ENCODE peak calls at places on chromosomes 12 and 14, in nine cellular contexts. W is fibroblast of the aortic adventitia, R is WTC11, A is hepatocyte, U is chondrocyte, H is endothelial cell, J is nephron progenitor cell, O is GM12865, K is HFFc6. G is an unnamed sample.

GRCh38 chr14:96165493-96166474 is 38.9 kb upstream of the BDKRB2 start:
- DNase-seq in U (no peak), K (no peak), O (no peak), J (no peak), H (no peak), R (no peak), A (no peak), W (no peak), G (no peak)

GRCh38 chr14:100710391-100711116 is 16.1 kb upstream of the DLK1 start:
- DNase-seq in J (no peak), K (no peak), A (no peak), O (no peak), H (no peak), W (no peak), R (no peak), U (no peak), G (no peak)

GRCh38 chr14:93892923-93893549 is 34.1 kb upstream of the FAM181A start:
- DNase-seq in H (peak; percentile 84), R (peak; percentile 93), O (peak; percentile 61), J (peak; percentile 94), A (peak; percentile 82), U (no peak), K (peak; percentile 41), W (peak; percentile 59), G (peak; percentile 71)

GRCh38 chr12:12327802-12328201 is 22.2 kb downstream of the MANSC1 start:
- DNase-seq in K (peak; percentile 51), A (peak; percentile 83), U (no peak), R (no peak), O (peak; percentile 73), J (no peak), W (peak; percentile 85), H (peak; percentile 14), G (peak; percentile 73)

GRCh38 chr14:100091386-100091785 is 26.2 kb downstream of the EVL start:
- DNase-seq in A (no peak), W (no peak), R (no peak), J (no peak), U (no peak), H (no peak), K (no peak), O (no peak), G (no peak)

GRCh38 chr14:83816755-83817154 is 1713.2 kb upstream of the FLRT2 start:
- DNase-seq in U (no peak), K (no peak), H (no peak), A (peak; percentile 4), O (no peak), R (no peak), J (peak; percentile 12), W (no peak), G (no peak)

GRCh38 chr12:56590237-56590830 is 39.8 kb downstream of the BAZ2A start:
- DNase-seq in R (peak; percentile 35), K (peak; percentile 31), J (no peak), U (no peak), A (peak; percentile 34), W (no peak), H (no peak), O (peak; percentile 63), G (peak; percentile 54)

GRCh38 chr14:28778718-28779117 is 12.1 kb downstream of the FOXG1 start:
- DNase-seq in J (no peak), O (no peak), H (no peak), R (no peak), U (no peak), A (no peak), W (no peak), K (no peak), G (no peak)

GRCh38 chr12:109389146-109389545 is 41.4 kb downstream of the MYO1H start:
- DNase-seq in H (no peak), W (no peak), J (no peak), U (no peak), O (peak; percentile 3), K (no peak), A (no peak), R (no peak), G (no peak)

GRCh38 chr12:132143328-132144071 is 619 bp downstream of the DDX51 start:
- DNase-seq in A (peak; percentile 41), R (no peak), K (no peak), O (peak; percentile 33), W (no peak), H (no peak), J (peak; percentile 50), U (peak; percentile 86), G (no peak)

GRCh38 chr14:32192712-32193373 is 9.0 kb upstream of the RNU6-7 start:
- DNase-seq in K (no peak), R (no peak), O (no peak), J (no peak), H (no peak), U (no peak), W (no peak), A (no peak), G (no peak)

GRCh38 chr12:125552223-125552747 is 487.1 kb downstream of the AACS start:
- DNase-seq in W (no peak), H (no peak), O (no peak), U (no peak), A (no peak), K (no peak), R (no peak), J (no peak), G (no peak)

GRCh38 chr12:125544979-125545378 is 479.7 kb downstream of the AACS start:
- DNase-seq in O (no peak), K (no peak), U (no peak), H (no peak), W (no peak), J (no peak), A (no peak), R (no peak), G (no peak)

GRCh38 chr12:125549171-125549570 is 483.9 kb downstream of the AACS start:
- DNase-seq in A (no peak), H (no peak), U (no peak), J (no peak), K (no peak), W (no peak), O (no peak), R (no peak), G (no peak)

GRCh38 chr12:125549836-125550235 is 484.6 kb downstream of the AACS start:
- DNase-seq in R (peak; percentile 84), J (peak; percentile 12), K (no peak), W (no peak), H (peak; percentile 46), A (no peak), O (peak; percentile 14), U (no peak), G (no peak)
- TF ChIP-seq CTCF in R (peak; percentile 98), J (peak; percentile 33), K (peak; percentile 47), W (peak; percentile 53), H (peak; percentile 81), A (no peak), O (peak; percentile 76), U (peak; percentile 39), G (peak; percentile 54)

DNA sequence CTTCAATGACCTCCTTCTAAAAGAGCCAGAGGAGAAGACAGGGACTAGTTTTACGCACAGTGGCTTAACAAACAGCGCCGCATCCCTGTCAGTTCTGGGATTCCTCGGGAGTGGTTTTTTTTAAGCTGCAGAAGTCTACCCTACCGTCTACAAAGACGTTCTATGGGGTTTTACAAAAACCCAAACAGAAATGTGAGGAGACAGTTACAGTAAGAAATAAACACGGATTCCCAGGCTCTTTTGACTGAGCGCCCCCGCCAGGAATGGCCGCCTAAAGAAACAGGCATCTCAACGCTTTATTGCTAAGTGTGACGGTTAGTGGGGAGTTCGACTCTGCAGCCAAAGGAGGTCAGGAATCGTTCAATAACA is 484 bp downstream of the ALKBH1 start:
- DNase-seq in K (peak; percentile 65), R (no peak), A (peak; percentile 60), J (no peak), U (no peak), W (peak; percentile 60), O (peak; percentile 19), H (peak; percentile 4), G (peak; percentile 34)
- TF ChIP-seq CTCF in K (peak; percentile 70), R (no peak), A (peak; percentile 52), J (no peak), U (peak; percentile 77), W (peak; percentile 50), O (peak; percentile 30), H (no peak), G (peak; percentile 21)

GRCh38 chr12:25949343-25949742 is 9.1 kb upstream of the RASSF8 start:
- DNase-seq in W (no peak), U (no peak), O (no peak), J (no peak), R (no peak), H (no peak), A (no peak), K (no peak), G (no peak)

GRCh38 chr12:25950329-25951115 is 8.0 kb upstream of the RASSF8 start:
- DNase-seq in W (no peak), O (no peak), K (no peak), J (no peak), U (no peak), R (no peak), H (no peak), A (no peak), G (no peak)
- TF ChIP-seq CTCF in W (no peak), O (no peak), K (no peak), J (no peak), U (no peak), R (no peak), H (no peak), A (no peak), G (no peak)

GRCh38 chr12:120847392-120848157 is 56.6 kb downstream of the SPPL3 start:
- DNase-seq in H (no peak), U (no peak), K (no peak), O (peak; percentile 83), R (no peak), J (no peak), A (no peak), W (no peak), G (peak; percentile 43)

GRCh38 chr12:120846721-120847120 is 57.4 kb downstream of the SPPL3 start:
- DNase-seq in U (no peak), R (no peak), K (no peak), H (no peak), W (peak; percentile 33), O (no peak), A (no peak), J (no peak), G (no peak)

GRCh38 chr12:120851444-120851843 is 52.7 kb downstream of the SPPL3 start:
- DNase-seq in A (no peak), J (no peak), H (no peak), R (no peak), O (peak; percentile 79), W (no peak), U (no peak), K (no peak), G (no peak)

GRCh38 chr12:120851939-120852338 is 52.2 kb downstream of the SPPL3 start:
- DNase-seq in H (no peak), R (no peak), W (no peak), U (no peak), J (no peak), K (no peak), A (no peak), O (peak; percentile 70), G (no peak)

DNA sequence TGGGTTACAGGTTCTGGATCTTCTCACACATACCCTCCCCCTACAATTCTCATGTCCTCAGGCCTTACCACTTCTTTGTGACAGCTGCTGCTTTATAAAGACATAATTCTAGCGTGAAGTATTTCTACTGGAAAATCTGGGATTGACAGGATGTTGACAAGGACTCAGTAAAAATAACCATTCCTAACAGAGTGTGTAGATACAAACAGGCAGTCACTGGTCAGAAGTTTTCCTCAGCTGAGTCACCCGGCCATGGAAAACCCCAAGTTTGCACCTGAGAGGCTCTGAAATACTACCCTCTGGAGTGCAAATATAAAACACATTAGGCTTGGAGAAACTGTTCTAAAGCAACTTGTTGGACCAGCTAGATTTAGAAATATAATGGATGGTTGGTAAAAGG is 54.4 kb downstream of the SPPL3 start:
- DNase-seq in O (peak; percentile 25), H (no peak), K (peak; percentile 42), R (no peak), U (no peak), W (peak; percentile 25), A (peak; percentile 32), J (no peak), G (no peak)
- TF ChIP-seq CTCF in O (no peak), H (no peak), K (no peak), R (no peak), U (peak; percentile 30), W (no peak), A (no peak), J (no peak), G (no peak)

G was measured in GM13977.